ENCODE peak calls at places on chromosomes 4 and X, in eight cellular contexts. N, Y, Z, F, D, X, U and K are unnamed samples.

GRCh38 chrX:16828126-16828908 is 41.8 kb downstream of the RBBP7 start:
- DNase-seq in Y (peak), X (no peak), N (no peak), Z (no peak), U (peak), F (peak), D (no peak), K (no peak)

GRCh38 chr4:80188801-80189458 is 8.4 kb upstream of the PRDM8 start:
- DNase-seq in X (no peak), U (no peak), N (no peak), Y (no peak), D (no peak), F (no peak), Z (no peak), K (no peak)

GRCh38 chr4:721261-722171 is 15.9 kb downstream of the PCGF3 start:
- DNase-seq in D (no peak), Y (peak), U (peak), N (peak), X (no peak), Z (no peak), F (peak), K (no peak)

GRCh38 chr4:168859100-168859499 is 151.0 kb downstream of the CBR4 start:
- DNase-seq in X (no peak), N (no peak), Y (no peak), Z (no peak), F (no peak), D (no peak), U (no peak), K (no peak)

GRCh38 chr4:154464654-154465053 is 26.9 kb downstream of the DCHS2 start:
- DNase-seq in Z (no peak), Y (no peak), N (no peak), U (no peak), X (no peak), D (no peak), F (no peak), K (no peak)

GRCh38 chrX:21581479-21581878 is 76.7 kb downstream of the KLHL34 start:
- DNase-seq in N (no peak), Y (no peak), D (no peak), U (no peak), F (no peak), Z (no peak), X (no peak), K (no peak)

GRCh38 chrX:126557151-126557550 is 4.5 kb upstream of the DCAF12L1 start:
- DNase-seq in N (no peak), U (no peak), F (no peak), D (no peak), X (no peak), Y (no peak), Z (no peak), K (no peak)

GRCh38 chr4:10115657-10116624 is 658 bp downstream of the WDR1 start:
- DNase-seq in F (peak), U (peak), N (no peak), D (peak), Y (peak), X (peak), Z (no peak), K (no peak)

GRCh38 chrX:14064632-14065432 is 35.1 kb upstream of the GEMIN8 start:
- DNase-seq in F (peak), Z (no peak), Y (no peak), N (no peak), U (no peak), X (no peak), D (no peak), K (no peak)
- H3K4me3 ChIP-seq in F (no peak), Z (no peak), Y (no peak), N (no peak), U (no peak), X (no peak), D (no peak), K (no peak)

GRCh38 chrX:1336331-1337143 is at the start of gene IL3RA:
- DNase-seq in D (no peak), U (peak), X (peak), F (peak), Z (no peak), Y (peak), N (no peak), K (peak)
- H3K4me3 ChIP-seq in D (peak), U (peak), X (peak), F (peak), Z (peak), Y (peak), N (peak), K (peak)

GRCh38 chr4:38957239-38957815 is 74.9 kb downstream of the TMEM156 start:
- DNase-seq in F (peak), U (no peak), D (no peak), N (no peak), X (no peak), Z (no peak), Y (no peak), K (no peak)
- H3K4me3 ChIP-seq in F (no peak), U (no peak), D (no peak), N (no peak), X (no peak), Z (no peak), Y (no peak), K (no peak)

GRCh38 chr4:70518269-70518668 is at the start of gene AMTN:
- DNase-seq in Y (no peak), F (no peak), Z (no peak), D (no peak), N (no peak), U (no peak), X (no peak), K (no peak)

GRCh38 chr4:70518716-70519115 is 347 bp downstream of the AMTN start:
- DNase-seq in F (no peak), N (no peak), Z (no peak), X (no peak), U (no peak), D (no peak), Y (no peak), K (no peak)

DNA sequence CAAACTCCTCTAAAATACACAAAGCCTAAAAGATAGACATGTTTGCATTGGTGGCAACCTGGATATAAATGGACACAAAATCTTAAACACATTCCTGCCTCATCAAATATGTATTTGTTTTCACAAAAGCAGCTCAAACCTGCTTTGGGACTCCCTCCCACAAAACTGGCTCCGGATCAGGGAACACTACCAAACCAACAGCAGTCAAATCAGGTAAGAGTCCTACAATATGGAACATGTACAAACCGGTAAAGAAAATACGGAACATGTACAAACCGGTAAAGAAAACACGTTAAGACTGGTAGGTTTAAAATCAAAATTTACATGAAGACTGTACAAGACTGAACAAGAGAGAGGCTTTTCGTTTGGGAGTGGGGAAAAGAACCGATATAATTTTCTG is 4.3 kb downstream of the AMTN start:
- DNase-seq in U (no peak), X (no peak), D (no peak), Y (no peak), F (no peak), N (no peak), Z (no peak), K (no peak)
- H3K4me3 ChIP-seq in U (no peak), X (no peak), D (no peak), Y (no peak), F (no peak), N (no peak), Z (no peak), K (no peak)

GRCh38 chr4:37858112-37858511 is 31.6 kb downstream of the PGM2 start:
- DNase-seq in U (no peak), N (no peak), F (no peak), X (no peak), Z (no peak), D (no peak), Y (no peak), K (no peak)
- H3K4me3 ChIP-seq in U (no peak), N (no peak), F (no peak), X (no peak), Z (no peak), D (no peak), Y (no peak), K (no peak)